ENCODE peak calls at places on chromosomes 6 and 20, in five cellular contexts. H is Kasumi-1; N is OCI-LY7; O is AG09319; R is CD4-positive, alpha-beta memory T cell. K is an unnamed sample.

GRCh38 chr6:136403166-136403980 is 113.7 kb upstream of the BCLAF1 start:
- DNase-seq in R (no peak), H (no peak), N (no peak), O (peak; percentile 44), K (no peak)

GRCh38 chr20:47235853-47236638 is 120.5 kb downstream of the ZMYND8 start:
- DNase-seq in H (no peak), N (no peak), R (no peak), O (no peak), K (no peak)

GRCh38 chr6:165206798-165207197 is 102.6 kb downstream of the C6orf118 start:
- DNase-seq in N (no peak), O (no peak), R (no peak), H (no peak), K (no peak)

GRCh38 chr20:47274449-47275108 is 81.9 kb downstream of the ZMYND8 start:
- DNase-seq in H (peak; percentile 21), N (no peak), R (no peak), O (peak; percentile 82), K (no peak)

GRCh38 chr6:168851460-168852103 is 402.1 kb downstream of the THBS2 start:
- DNase-seq in N (no peak), R (no peak), O (no peak), H (no peak), K (no peak)

GRCh38 chr6:103672169-103672568 is 1187.5 kb downstream of the HACE1 start:
- DNase-seq in R (no peak), N (no peak), O (no peak), H (peak; percentile 42), K (no peak)

GRCh38 chr20:57688864-57689263 is 21.0 kb downstream of the PMEPA1 start:
- DNase-seq in O (no peak), R (no peak), N (no peak), H (no peak), K (no peak)

GRCh38 chr6:16947461-16948159 is 154.2 kb upstream of the STMND1 start:
- DNase-seq in O (peak; percentile 98), R (no peak), N (no peak), H (peak; percentile 5), K (no peak)

GRCh38 chr6:43497694-43498093 is 12.5 kb downstream of the LRRC73 start:
- DNase-seq in O (no peak), H (no peak), N (no peak), R (no peak), K (no peak)

GRCh38 chr6:159976844-159977241 is 8.0 kb downstream of the IGF2R start:
- DNase-seq in R (no peak), H (no peak), O (no peak), N (no peak), K (no peak)

GRCh38 chr20:44399446-44399845 is 43.9 kb downstream of the HNF4A start:
- DNase-seq in N (no peak), H (no peak), O (no peak), R (no peak), K (no peak)

GRCh38 chr6:75098709-75099108 is 107.1 kb downstream of the COL12A1 start:
- DNase-seq in N (no peak), R (no peak), H (peak; percentile 63), O (peak; percentile 81), K (no peak)

GRCh38 chr6:122755901-122756300 is 23.6 kb upstream of the FABP7 start:
- DNase-seq in R (no peak), N (no peak), H (no peak), O (no peak), K (no peak)

K was measured in activated B cell treated with CpG ODN at 0.5 μM for 24 hours.